ENCODE peak calls at places on chromosomes 16 and 17, in four cellular contexts. P, V, G and Y are unnamed samples.
A peak's percentile ranks its signal among the peaks of the same experiment; 100 is the strongest.

GRCh38 chr17:41968676-41969075 is 2.1 kb downstream of the CNP start:
- DNase-seq in P (no peak), V (no peak), G (no peak), Y (no peak)

GRCh38 chr17:68417317-68417716 is 40.0 kb downstream of the WIPI1 start:
- DNase-seq in P (no peak), V (no peak), G (peak; percentile 19), Y (no peak)

GRCh38 chr17:48427598-48427997 is 2.4 kb downstream of the SKAP1 start:
- DNase-seq in P (no peak), V (no peak), G (no peak), Y (no peak)

GRCh38 chr17:57811633-57812280 is 38.1 kb downstream of the MRPS23 start:
- DNase-seq in P (no peak), V (no peak), G (no peak), Y (no peak)

GRCh38 chr17:65154770-65155589 is 17.8 kb downstream of the RGS9 start:
- DNase-seq in P (no peak), V (no peak), G (no peak), Y (no peak)

GRCh38 chr17:82228842-82229685 is at the start of gene SLC16A3:
- DNase-seq in P (peak; percentile 90), V (peak; percentile 58), G (peak; percentile 83), Y (no peak)

GRCh38 chr16:79677799-79678525 is 77.4 kb upstream of the MAF start:
- DNase-seq in P (no peak), V (no peak), G (no peak), Y (no peak)

GRCh38 chr16:89690392-89690901 is 4.0 kb downstream of the CDK10 start:
- DNase-seq in P (no peak), V (no peak), G (no peak), Y (no peak)

GRCh38 chr17:258906-259305 is 77.5 kb upstream of the DOC2B start:
- DNase-seq in P (no peak), V (no peak), G (no peak), Y (peak; percentile 28)

GRCh38 chr16:68408967-68409366 is 39.3 kb downstream of the SMPD3 start:
- DNase-seq in P (no peak), V (no peak), G (no peak), Y (no peak)

GRCh38 chr17:4948997-4949320 is 629 bp upstream of the PFN1 start:
- DNase-seq in P (peak; percentile 92), V (peak; percentile 84), G (peak; percentile 92), Y (peak; percentile 80)

GRCh38 chr16:83689385-83689831 is 118.4 kb upstream of the HSBP1 start:
- DNase-seq in P (no peak), V (no peak), G (no peak), Y (no peak)

GRCh38 chr17:61411944-61412859 is 12.6 kb downstream of the TBX2 start:
- DNase-seq in P (peak; percentile 93), V (peak; percentile 91), G (peak; percentile 90), Y (peak; percentile 57)

GRCh38 chr17:18253947-18254821 is 4.4 kb downstream of the FLII start:
- DNase-seq in P (no peak), V (no peak), G (no peak), Y (no peak)

GRCh38 chr16:24689128-24689527 is 40.3 kb upstream of the TNRC6A start:
- DNase-seq in P (no peak), V (no peak), G (no peak), Y (no peak)

GRCh38 chr16:77564791-77565390 is 130.1 kb upstream of the ADAMTS18 start:
- DNase-seq in P (no peak), V (no peak), G (no peak), Y (no peak)

GRCh38 chr17:2384439-2385127 is 16.3 kb downstream of the MNT start:
- DNase-seq in P (no peak), V (no peak), G (no peak), Y (no peak)

GRCh38 chr17:49016775-49017463 is 19.7 kb downstream of the IGF2BP1 start:
- DNase-seq in P (no peak), V (peak; percentile 37), G (no peak), Y (no peak)

GRCh38 chr16:89163297-89163696 is 8.3 kb upstream of the CDH15 start:
- DNase-seq in P (no peak), V (no peak), G (no peak), Y (no peak)

GRCh38 chr17:34300652-34301390 is 15.3 kb downstream of the CCL11 start:
- DNase-seq in P (no peak), V (no peak), G (peak; percentile 69), Y (no peak)

GRCh38 chr17:73278049-73278464 is 16.4 kb upstream of the CPSF4L start:
- DNase-seq in P (no peak), V (no peak), G (no peak), Y (no peak)

GRCh38 chr17:19750020-19750572 is 2.0 kb upstream of the ALDH3A1 start:
- DNase-seq in P (no peak), V (no peak), G (no peak), Y (no peak)

GRCh38 chr17:51166987-51167931 is 1.0 kb downstream of the NME2 start:
- DNase-seq in P (peak; percentile 74), V (peak; percentile 48), G (no peak), Y (no peak)

GRCh38 chr16:21526923-21527807 is 72.2 kb upstream of the METTL9 start:
- DNase-seq in P (peak; percentile 51), V (no peak), G (no peak), Y (no peak)

GRCh38 chr17:3865166-3865565 is 19.1 kb upstream of the NCBP3 start:
- DNase-seq in P (no peak), V (no peak), G (no peak), Y (no peak)

GRCh38 chr17:44204453-44204882 is 4.8 kb upstream of the ATXN7L3 start:
- DNase-seq in P (peak; percentile 63), V (no peak), G (no peak), Y (no peak)

GRCh38 chr17:21263351-21263750 is 10.1 kb upstream of the NATD1 start:
- DNase-seq in P (no peak), V (no peak), G (no peak), Y (no peak)

GRCh38 chr16:76535-77272 is 1.3 kb upstream of the MPG start:
- DNase-seq in P (peak; percentile 92), V (peak; percentile 85), G (peak; percentile 93), Y (no peak)

GRCh38 chr16:66519482-66519881 is 30.4 kb downstream of the TK2 start:
- DNase-seq in P (no peak), V (no peak), G (no peak), Y (no peak)

GRCh38 chr17:2911035-2911754 is 115.0 kb downstream of the RAP1GAP2 start:
- DNase-seq in P (no peak), V (no peak), G (no peak), Y (no peak)

GRCh38 chr17:73205326-73205980 is 12.6 kb downstream of the COG1 start:
- DNase-seq in P (no peak), V (no peak), G (no peak), Y (no peak)

GRCh38 chr16:50282010-50282538 is 15.7 kb downstream of the ADCY7 start:
- DNase-seq in P (peak; percentile 90), V (no peak), G (peak; percentile 82), Y (no peak)

GRCh38 chr16:1709356-1709755 is 3.4 kb downstream of the MAPK8IP3 start:
- DNase-seq in P (no peak), V (no peak), G (no peak), Y (no peak)

GRCh38 chr17:16552637-16553045 is 16.4 kb downstream of the ZNF287 start:
- DNase-seq in P (no peak), V (no peak), G (no peak), Y (no peak)

GRCh38 chr17:78532311-78532710 is 44.9 kb downstream of the DNAH17 start:
- DNase-seq in P (no peak), V (no peak), G (no peak), Y (no peak)

GRCh38 chr17:31394544-31394943 is 3.1 kb downstream of the RAB11FIP4 start:
- DNase-seq in P (peak; percentile 76), V (peak; percentile 36), G (no peak), Y (no peak)

DNA sequence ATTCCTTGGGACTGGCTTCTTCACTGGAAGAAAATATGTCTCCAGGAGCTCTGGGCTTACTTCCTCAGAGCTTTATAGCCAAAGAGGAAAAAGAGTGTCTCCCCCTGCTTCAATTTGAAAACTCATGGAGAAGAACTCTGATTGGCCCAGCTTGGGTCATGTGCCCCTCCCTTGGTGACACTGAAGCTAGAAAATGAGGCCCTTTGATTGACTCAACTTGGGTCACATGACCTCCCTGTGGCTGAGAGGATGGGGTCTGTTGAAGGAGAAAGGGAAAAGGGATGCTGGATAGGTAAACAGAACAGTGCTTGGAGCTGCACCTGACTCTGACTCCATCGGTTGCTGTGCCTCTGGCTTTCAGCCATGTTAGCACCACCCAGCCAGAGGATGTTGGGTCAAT is 70.6 kb upstream of the KSR1 start:
- DNase-seq in P (no peak), V (no peak), G (no peak), Y (no peak)
- TF ChIP-seq POLR2A in P (no peak), V (no peak), G (no peak), Y (no peak)

GRCh38 chr16:19502395-19503131 is 19.3 kb downstream of the GDE1 start:
- DNase-seq in P (no peak), V (peak; percentile 45), G (peak; percentile 77), Y (peak; percentile 41)
- H3K36me3 ChIP-seq in P (peaks cover 90% of the 10 kb centered on the region), V (no peaks in the 10 kb centered on the region), G (peaks cover 38% of the 10 kb centered on the region), Y (peaks cover 3% of the 10 kb centered on the region)

GRCh38 chr17:76530489-76530814 is 7.1 kb downstream of the CYGB start:
- DNase-seq in P (no peak), V (no peak), G (no peak), Y (no peak)

GRCh38 chr17:76531501-76532038 is 5.9 kb downstream of the CYGB start:
- DNase-seq in P (no peak), V (no peak), G (no peak), Y (no peak)

GRCh38 chr17:76529643-76530488 is 7.6 kb downstream of the CYGB start:
- DNase-seq in P (peak; percentile 95), V (peak; percentile 87), G (peak; percentile 97), Y (peak; percentile 55)

GRCh38 chr17:76530826-76531500 is 6.5 kb downstream of the CYGB start:
- DNase-seq in P (no peak), V (no peak), G (no peak), Y (no peak)

GRCh38 chr17:76532072-76532651 is 5.3 kb downstream of the CYGB start:
- DNase-seq in P (no peak), V (no peak), G (no peak), Y (no peak)
- H3K4me1 ChIP-seq in P (peaks cover 67% of the 10 kb centered on the region), V (peaks cover 16% of the 10 kb centered on the region), G (peaks cover 52% of the 10 kb centered on the region), Y (peaks cover 20% of the 10 kb centered on the region)

GRCh38 chr16:27522173-27522707 is 27.5 kb downstream of the GTF3C1 start:
- DNase-seq in P (no peak), V (no peak), G (no peak), Y (no peak)
- TF ChIP-seq POLR2A in P (no peak), V (no peak), G (no peak), Y (no peak)

DNA sequence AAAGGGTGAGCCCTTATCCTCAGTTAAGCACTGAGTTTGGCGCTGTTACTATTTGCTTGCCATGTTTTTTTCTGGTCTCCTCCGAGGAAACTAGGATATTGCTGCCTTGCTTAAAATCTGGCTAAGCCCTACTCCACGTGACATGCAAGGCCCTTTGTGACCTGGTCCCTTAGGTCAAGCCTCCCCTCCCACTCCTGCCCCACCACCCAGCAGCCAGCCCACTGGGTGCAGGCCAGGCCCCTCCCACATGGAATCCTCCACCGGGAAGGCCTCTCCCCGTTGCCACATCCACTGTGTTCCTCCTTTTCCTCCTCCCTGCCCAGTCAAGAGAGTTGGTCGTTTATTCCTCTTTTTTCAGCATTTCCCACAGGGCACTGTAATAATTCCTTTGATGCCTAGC is 16.2 kb downstream of the PSMD3 start:
- DNase-seq in P (no peak), V (peak; percentile 65), G (peak; percentile 79), Y (no peak)
- H3K36me3 ChIP-seq in P (peaks cover 68% of the 10 kb centered on the region), V (no peaks in the 10 kb centered on the region), G (peaks cover 57% of the 10 kb centered on the region), Y (peaks cover 25% of the 10 kb centered on the region)

GRCh38 chr16:11432856-11433395 is 87.7 kb downstream of the RMI2 start:
- DNase-seq in P (no peak), V (no peak), G (no peak), Y (no peak)
- H3K4me1 ChIP-seq in P (no peaks in the 10 kb centered on the region), V (no peaks in the 10 kb centered on the region), G (no peaks in the 10 kb centered on the region), Y (no peaks in the 10 kb centered on the region)